ENCODE peak calls at places on chromosomes 16 and 17, in six cellular contexts. K is COR-L47; Z is naive B cell; C is RKO; E is NCI-H345; U is naive thymus-derived CD8-positive, alpha-beta T cell. X is an unnamed sample.

GRCh38 chr17:39235555-39236221 is 9.9 kb upstream of the STAC2 start:
- DNase-seq in U (no peak), C (peak; percentile 78), Z (no peak), E (peak; percentile 76), K (peak; percentile 65), X (peak; percentile 93)

GRCh38 chr16:9824191-9824590 is 358.0 kb downstream of the GRIN2A start:
- DNase-seq in U (no peak), Z (no peak), C (no peak), K (no peak), E (no peak), X (no peak)

GRCh38 chr17:80678621-80679020 is 134.0 kb downstream of the RPTOR start:
- DNase-seq in Z (no peak), K (no peak), E (no peak), U (no peak), C (no peak), X (no peak)

GRCh38 chr17:18250259-18250658 is 8.3 kb downstream of the FLII start:
- DNase-seq in U (no peak), K (peak; percentile 27), Z (no peak), C (no peak), E (peak; percentile 9), X (no peak)

GRCh38 chr17:14813649-14814048 is 451.5 kb downstream of the PMP22 start:
- DNase-seq in C (no peak), E (no peak), Z (peak; percentile 9), U (no peak), K (no peak), X (peak; percentile 86)

GRCh38 chr16:30934827-30935557 is 11.6 kb downstream of the FBXL19 start:
- DNase-seq in Z (no peak), C (peak; percentile 51), E (no peak), U (no peak), K (no peak), X (peak; percentile 75)

GRCh38 chr17:63450551-63450950 is 4.4 kb upstream of the CYB561 start:
- DNase-seq in Z (no peak), U (no peak), C (peak; percentile 23), E (no peak), K (no peak), X (no peak)

GRCh38 chr17:51166987-51167931 is 1.0 kb downstream of the NME2 start:
- DNase-seq in U (peak; percentile 73), E (peak; percentile 19), C (peak; percentile 61), Z (peak; percentile 68), K (peak; percentile 52), X (peak; percentile 87)

GRCh38 chr17:33732116-33732515 is 439.0 kb upstream of the ASIC2 start:
- DNase-seq in E (no peak), Z (no peak), K (no peak), U (no peak), C (peak; percentile 39), X (peak; percentile 51)